ENCODE peak calls at places on chromosomes 3 and 15, in four cellular contexts. S, Q, R and W are unnamed samples.
A peak's percentile ranks its signal among the peaks of the same experiment; 100 is the strongest.

GRCh38 chr3:59426851-59427565 is 377.2 kb upstream of the CFAP20DC start:
- DNase-seq in R (peak; percentile 93), Q (no peak), S (no peak), W (no peak)

GRCh38 chr15:80265021-80265420 is 13.0 kb upstream of the CTXND1 start:
- DNase-seq in S (no peak), Q (no peak), R (no peak), W (no peak)

GRCh38 chr3:123952844-123953520 is 8.0 kb downstream of the CCDC14 start:
- DNase-seq in S (no peak), R (no peak), Q (no peak), W (no peak)

GRCh38 chr15:57922780-57923179 is 142.7 kb downstream of the ALDH1A2 start:
- DNase-seq in R (no peak), S (no peak), Q (no peak), W (no peak)

GRCh38 chr3:99577160-99577559 is 61.2 kb upstream of the COL8A1 start:
- DNase-seq in R (peak; percentile 30), Q (no peak), S (no peak), W (no peak)

GRCh38 chr3:180571831-180572578 is 30.0 kb upstream of the TTC14 start:
- DNase-seq in S (no peak), R (no peak), Q (no peak), W (no peak)

GRCh38 chr15:67550522-67550921 is 8.0 kb downstream of the MAP2K5 start:
- DNase-seq in R (no peak), S (no peak), Q (no peak), W (no peak)

GRCh38 chr15:68364028-68364659 is 67.8 kb downstream of the ITGA11 start:
- DNase-seq in R (no peak), S (no peak), Q (no peak), W (no peak)

GRCh38 chr15:85380860-85381535 is 595 bp downstream of the AKAP13 start:
- DNase-seq in S (no peak), Q (peak; percentile 20), R (peak; percentile 3), W (peak; percentile 67)

GRCh38 chr3:58824285-58824684 is 157.7 kb upstream of the FAM3D start:
- DNase-seq in R (peak; percentile 30), S (no peak), Q (no peak), W (no peak)

GRCh38 chr3:22231061-22231460 is 480.1 kb upstream of the ZNF385D start:
- DNase-seq in Q (no peak), S (no peak), R (no peak), W (no peak)

GRCh38 chr3:52779411-52780297 is 2.3 kb downstream of the ITIH1 start:
- DNase-seq in Q (no peak), S (no peak), R (no peak), W (no peak)

GRCh38 chr15:79045041-79045440 is 45.5 kb downstream of the RASGRF1 start:
- DNase-seq in S (no peak), R (no peak), Q (no peak), W (no peak)

GRCh38 chr3:133745981-133746721 is at the start of gene TF:
- DNase-seq in R (no peak), Q (no peak), S (no peak), W (no peak)

GRCh38 chr15:65903296-65904073 is 34.2 kb downstream of the RAB11A start:
- DNase-seq in Q (no peak), S (no peak), R (peak; percentile 21), W (no peak)

GRCh38 chr15:92845109-92845508 is 55.0 kb upstream of the CHD2 start:
- DNase-seq in S (no peak), R (peak; percentile 28), Q (no peak), W (no peak)

GRCh38 chr3:144031938-144032337 is 60.3 kb downstream of the DIPK2A start:
- DNase-seq in R (peak; percentile 16), S (no peak), Q (no peak), W (no peak)

GRCh38 chr3:134419966-134420321 is 45.7 kb upstream of the AMOTL2 start:
- DNase-seq in R (no peak), Q (no peak), S (no peak), W (no peak)

GRCh38 chr15:47548189-47548588 is 169.1 kb upstream of the SEMA6D start:
- DNase-seq in Q (no peak), R (no peak), S (no peak), W (no peak)

GRCh38 chr3:137121704-137122314 is 164.0 kb downstream of the IL20RB start:
- DNase-seq in Q (no peak), R (peak; percentile 14), S (no peak), W (no peak)

GRCh38 chr15:69725957-69726356 is 273.3 kb downstream of the RPLP1 start:
- DNase-seq in S (no peak), Q (no peak), R (no peak), W (no peak)

GRCh38 chr3:160049038-160049437 is 60.4 kb downstream of the IL12A start:
- DNase-seq in S (no peak), R (no peak), Q (no peak), W (no peak)

GRCh38 chr15:98330692-98331435 is 317.5 kb upstream of the IGF1R start:
- DNase-seq in Q (no peak), S (no peak), R (no peak), W (no peak)

GRCh38 chr3:133860519-133860918 is 35.2 kb downstream of the RAB6B start:
- DNase-seq in Q (no peak), R (no peak), S (no peak), W (no peak)

GRCh38 chr15:61200626-61201025 is 28.5 kb downstream of the RORA start:
- DNase-seq in S (no peak), Q (no peak), R (no peak), W (no peak)

GRCh38 chr3:44862221-44862637 is 517 bp downstream of the TMEM42 start:
- DNase-seq in S (no peak), Q (peak; percentile 5), R (peak; percentile 32), W (no peak)

GRCh38 chr3:118943597-118943996 is 91.0 kb downstream of the IGSF11 start:
- DNase-seq in Q (no peak), S (no peak), R (no peak), W (no peak)

GRCh38 chr15:66235866-66236265 is 17.7 kb downstream of the MEGF11 start:
- DNase-seq in Q (no peak), R (no peak), S (no peak), W (no peak)

GRCh38 chr3:105369501-105370371 is 3.0 kb downstream of the ALCAM start:
- DNase-seq in R (peak; percentile 69), S (peak; percentile 20), Q (peak; percentile 7), W (peak; percentile 12)

GRCh38 chr3:179526989-179527391 is 35.7 kb upstream of the ACTL6A start:
- DNase-seq in R (peak; percentile 69), Q (no peak), S (peak; percentile 34), W (no peak)

GRCh38 chr3:129491794-129492193 is 36.6 kb upstream of the RHO start:
- DNase-seq in Q (no peak), R (no peak), S (no peak), W (no peak)

GRCh38 chr3:52402706-52403270 is 42.1 kb downstream of the SEMA3G start:
- DNase-seq in R (no peak), Q (no peak), S (no peak), W (no peak)

GRCh38 chr3:5019411-5020261 is 40.4 kb downstream of the BHLHE40 start:
- DNase-seq in Q (peak; percentile 82), S (no peak), R (no peak), W (peak; percentile 71)